ENCODE peak calls at places on chromosome 1, in seven cellular contexts. N is IMR-90, X is H1, U is mesendoderm, W is neuronal stem cell, A is H9, R is mesenchymal stem cell. O is an unnamed sample.

GRCh38 chr1:68409426-68409825 is 40.3 kb downstream of the RPE65 start:
- DNase-seq in N (peak; percentile 78), X (no peak), U (no peak), W (no peak), A (no peak), R (peak; percentile 14), O (no peak)

GRCh38 chr1:3673381-3674099 is 21.2 kb downstream of the TP73 start:
- DNase-seq in N (no peak), X (no peak), U (no peak), W (no peak), A (no peak), R (no peak), O (no peak)

GRCh38 chr1:154791292-154792278 is 78.5 kb downstream of the KCNN3 start:
- DNase-seq in N (peak; percentile 21), X (no peak), U (no peak), W (no peak), A (no peak), R (no peak), O (no peak)

GRCh38 chr1:209190591-209191241 is 392.8 kb upstream of the CAMK1G start:
- DNase-seq in N (no peak), X (peak; percentile 84), U (peak; percentile 92), W (peak; percentile 70), A (peak; percentile 89), R (peak; percentile 45), O (peak; percentile 50)

GRCh38 chr1:32771561-32772280 is 45.4 kb downstream of the YARS1 start:
- DNase-seq in N (no peak), X (peak; percentile 52), U (no peak), W (no peak), A (peak; percentile 44), R (no peak), O (no peak)

GRCh38 chr1:53678507-53678906 is 60.5 kb downstream of the GLIS1 start:
- DNase-seq in N (peak; percentile 19), X (no peak), U (no peak), W (no peak), A (no peak), R (no peak), O (no peak)

GRCh38 chr1:40049745-40050144 is 9.2 kb downstream of the CAP1 start:
- DNase-seq in N (peak; percentile 43), X (no peak), U (no peak), W (no peak), A (no peak), R (no peak), O (no peak)

GRCh38 chr1:15283500-15283899 is 36.5 kb downstream of the FHAD1 start:
- DNase-seq in N (peak; percentile 59), X (no peak), U (no peak), W (no peak), A (no peak), R (no peak), O (no peak)

GRCh38 chr1:171873664-171874063 is 32.4 kb downstream of the DNM3 start:
- DNase-seq in N (no peak), X (no peak), U (no peak), W (no peak), A (no peak), R (no peak), O (no peak)

GRCh38 chr1:192227330-192227729 is 69.1 kb downstream of the RGS18 start:
- DNase-seq in N (no peak), X (no peak), U (no peak), W (no peak), A (no peak), R (no peak), O (no peak)

GRCh38 chr1:192225713-192226112 is 67.5 kb downstream of the RGS18 start:
- DNase-seq in N (peak; percentile 86), X (no peak), U (no peak), W (no peak), A (no peak), R (peak; percentile 88), O (no peak)

GRCh38 chr1:192225266-192225665 is 67.0 kb downstream of the RGS18 start:
- DNase-seq in N (no peak), X (no peak), U (no peak), W (no peak), A (no peak), R (peak; percentile 56), O (no peak)

GRCh38 chr1:192224386-192224785 is 66.1 kb downstream of the RGS18 start:
- DNase-seq in N (no peak), X (no peak), U (no peak), W (no peak), A (no peak), R (no peak), O (no peak)

DNA sequence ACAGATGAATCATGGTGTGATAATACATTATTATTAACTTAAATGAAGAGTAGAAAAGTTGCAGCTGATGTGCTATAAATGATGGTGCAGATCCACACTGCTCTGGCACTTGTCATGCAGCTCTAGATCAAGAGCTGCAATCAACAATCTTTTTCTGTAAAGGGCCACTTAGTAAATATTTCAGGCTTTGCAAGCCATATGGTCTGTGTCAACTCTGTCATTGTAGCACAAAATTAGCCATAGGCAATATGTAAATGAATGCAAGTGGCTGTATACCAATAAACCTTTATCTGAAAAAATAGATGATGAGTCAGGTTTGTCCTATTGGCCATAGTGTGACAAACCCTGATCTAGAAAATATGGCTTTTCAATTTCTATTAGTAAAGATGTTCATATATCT is 66.6 kb downstream of the RGS18 start:
- DNase-seq in N (no peak), X (no peak), U (no peak), W (no peak), A (no peak), R (peak; percentile 75), O (no peak)
- H2BK5ac ChIP-seq in N (peak overlapping the region; percentile 47), X (no peak overlapping the region), U (no peak overlapping the region), W (no peak overlapping the region), A (no peak overlapping the region), R (no peak overlapping the region), O (no peak overlapping the region)

GRCh38 chr1:47137925-47138615 is 829 bp downstream of the CYP4A22 start:
- DNase-seq in N (no peak), X (no peak), U (peak; percentile 52), W (no peak), A (no peak), R (no peak), O (no peak)
- H2BK5ac ChIP-seq in N (no peak overlapping the region), X (no peak overlapping the region), U (no peak overlapping the region), W (no peak overlapping the region), A (no peak overlapping the region), R (no peak overlapping the region), O (no peak overlapping the region)

GRCh38 chr1:107018445-107018844 is 38.0 kb upstream of the PRMT6 start:
- DNase-seq in N (no peak), X (no peak), U (no peak), W (no peak), A (no peak), R (no peak), O (no peak)
- H2BK5ac ChIP-seq in N (no peak overlapping the region), X (no peak overlapping the region), U (no peak overlapping the region), W (no peak overlapping the region), A (no peak overlapping the region), R (no peak overlapping the region), O (no peak overlapping the region)

DNA sequence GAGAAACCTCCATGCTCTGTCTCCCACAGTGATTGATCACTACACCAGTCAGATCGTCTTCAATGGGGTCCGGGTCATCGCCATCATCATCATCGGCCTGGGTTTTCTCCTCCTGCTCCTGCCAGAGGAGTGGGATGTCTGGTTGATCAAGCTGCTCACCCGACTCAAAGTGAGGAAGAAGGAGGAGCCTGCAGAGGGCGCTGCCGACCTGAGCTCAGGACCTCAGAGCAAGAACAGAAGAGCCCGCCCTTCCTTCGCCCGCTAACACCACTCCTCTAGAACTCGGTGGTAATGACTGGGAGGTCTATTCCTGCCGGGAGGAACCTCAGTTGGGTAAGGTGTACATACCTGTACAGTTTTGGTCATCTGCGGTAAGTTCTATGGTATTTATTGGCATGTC is 50.3 kb upstream of the COA6 start:
- DNase-seq in N (peak; percentile 17), X (peak; percentile 89), U (peak; percentile 89), W (peak; percentile 24), A (peak; percentile 90), R (no peak), O (peak; percentile 79)
- H2BK5ac ChIP-seq in N (no peak overlapping the region), X (no peak overlapping the region), U (no peak overlapping the region), W (no peak overlapping the region), A (no peak overlapping the region), R (no peak overlapping the region), O (no peak overlapping the region)

GRCh38 chr1:108691886-108692723 is at the start of gene PRPF38B:
- DNase-seq in N (peak; percentile 87), X (peak; percentile 91), U (peak; percentile 97), W (peak; percentile 87), A (peak; percentile 94), R (peak; percentile 94), O (peak; percentile 94)

GRCh38 chr1:108685524-108685923 is 6.6 kb upstream of the PRPF38B start:
- DNase-seq in N (no peak), X (no peak), U (peak; percentile 16), W (no peak), A (no peak), R (no peak), O (no peak)

GRCh38 chr1:108691128-108691885 is 803 bp upstream of the PRPF38B start:
- DNase-seq in N (peak; percentile 5), X (no peak), U (no peak), W (no peak), A (no peak), R (no peak), O (peak; percentile 44)

GRCh38 chr1:108686609-108687313 is 5.3 kb upstream of the PRPF38B start:
- DNase-seq in N (peak; percentile 52), X (no peak), U (no peak), W (no peak), A (no peak), R (no peak), O (no peak)
- H2BK5ac ChIP-seq in N (no peak overlapping the region), X (no peak overlapping the region), U (no peak overlapping the region), W (no peak overlapping the region), A (no peak overlapping the region), R (no peak overlapping the region), O (no peak overlapping the region)

DNA sequence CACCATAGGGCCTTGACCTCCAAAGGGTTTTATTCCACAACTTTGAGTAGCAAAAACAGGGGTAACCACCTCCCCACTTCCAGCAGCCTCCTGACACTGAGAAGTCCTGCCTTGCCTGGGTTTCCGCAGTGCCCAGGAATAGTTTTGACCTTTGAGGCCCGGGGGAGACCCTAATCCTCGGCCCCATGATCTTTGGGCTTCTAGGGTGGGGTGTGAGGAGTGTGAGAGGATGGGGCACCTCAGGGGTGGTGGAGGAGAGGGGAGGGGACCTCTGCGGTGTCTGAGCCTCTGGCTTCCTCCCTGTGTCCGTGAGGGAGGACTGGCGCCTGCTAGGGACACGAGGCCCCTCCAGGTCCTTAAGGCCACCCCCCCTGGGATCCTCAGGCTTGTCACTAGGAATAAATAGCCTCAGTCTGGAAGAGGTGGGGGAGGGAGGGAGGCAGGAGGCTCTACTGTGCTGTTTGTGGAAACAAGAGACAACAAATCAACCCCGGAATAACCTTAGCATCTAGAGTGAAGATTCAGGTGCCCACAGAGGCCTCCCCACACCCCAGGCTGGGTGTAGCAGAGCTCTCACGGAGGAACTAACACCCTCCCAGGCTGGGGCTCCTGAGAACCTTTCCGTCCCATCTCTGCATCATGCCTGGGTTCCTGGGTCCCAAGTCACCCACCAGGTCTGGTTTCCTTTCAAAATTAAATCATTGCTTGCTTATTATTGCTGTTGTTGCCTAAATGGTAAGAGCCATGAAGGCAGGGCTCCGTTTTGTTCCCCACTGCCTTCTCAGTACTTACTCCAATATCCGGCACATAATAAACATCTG is 904 bp upstream of the FHL3 start:
- DNase-seq in N (no peak), X (no peak), U (peak; percentile 40), W (no peak), A (no peak), R (no peak), O (no peak)
- H2BK5ac ChIP-seq in N (no peak overlapping the region), X (peak overlapping the region; percentile 52), U (peak overlapping the region; percentile 45), W (peak overlapping the region; percentile 77), A (no peak overlapping the region), R (no peak overlapping the region), O (peak overlapping the region; percentile 6)

O was measured in trophoblast cell.